ENCODE peak calls at places on chromosomes 3 and 15, in six cellular contexts. A is neural progenitor cell; N is naive thymus-derived CD8-positive, alpha-beta T cell; U is SW480; B is activated T-helper 1 cell treated with Interleukin-2 at 50 U/mL for 16 hours; T is stimulated activated naive CD4-positive, alpha-beta T cell. C is an unnamed sample.

GRCh38 chr15:89098281-89098680 is 10.0 kb downstream of the ABHD2 start:
- DNase-seq in A (no peak), T (no peak), N (no peak), U (no peak), B (no peak), C (no peak)

GRCh38 chr3:49805367-49805782 is 2.3 kb downstream of the INKA1 start:
- DNase-seq in A (no peak), N (no peak), B (no peak), U (no peak), T (no peak), C (no peak)

GRCh38 chr15:63135804-63136203 is 14.1 kb downstream of the LACTB start:
- DNase-seq in B (no peak), A (no peak), T (no peak), N (no peak), U (no peak), C (no peak)

GRCh38 chr15:28955160-28955502 is 69.4 kb downstream of the APBA2 start:
- DNase-seq in B (no peak), A (peak), N (no peak), U (no peak), T (no peak), C (no peak)

GRCh38 chr15:31297221-31297879 is 29.3 kb upstream of the KLF13 start:
- DNase-seq in A (no peak), B (no peak), N (no peak), T (no peak), U (no peak), C (no peak)

GRCh38 chr3:23537006-23537620 is 268.6 kb upstream of the UBE2E1 start:
- DNase-seq in T (no peak), A (peak), U (no peak), B (no peak), N (no peak), C (no peak)

GRCh38 chr3:45491344-45491743 is 103.0 kb downstream of the LARS2 start:
- DNase-seq in B (no peak), T (no peak), N (no peak), U (no peak), A (no peak), C (no peak)

GRCh38 chr3:126900859-126901540 is 81.9 kb upstream of the PLXNA1 start:
- DNase-seq in U (no peak), B (no peak), T (no peak), N (no peak), A (no peak), C (no peak)

GRCh38 chr3:81005992-81006391 is 755.5 kb downstream of the GBE1 start:
- DNase-seq in N (no peak), T (no peak), A (no peak), U (no peak), B (no peak), C (no peak)

GRCh38 chr15:78046796-78047341 is 30.6 kb downstream of the TBC1D2B start:
- DNase-seq in N (no peak), A (no peak), U (no peak), T (no peak), B (no peak), C (no peak)

GRCh38 chr15:89486726-89487050 is 9.7 kb downstream of the RHCG start:
- DNase-seq in B (no peak), N (peak), U (peak), T (no peak), A (peak), C (no peak)

GRCh38 chr15:64877435-64877834 is 34.3 kb upstream of the ANKDD1A start:
- DNase-seq in A (no peak), B (no peak), N (no peak), T (no peak), U (no peak), C (no peak)

GRCh38 chr3:134757549-134758069 is 37.5 kb upstream of the EPHB1 start:
- DNase-seq in U (no peak), N (no peak), T (no peak), B (no peak), A (no peak), C (no peak)

GRCh38 chr3:64157150-64158035 is 67.9 kb downstream of the PRICKLE2 start:
- DNase-seq in N (no peak), B (no peak), U (no peak), A (no peak), T (no peak), C (no peak)

GRCh38 chr3:172159962-172160538 is 120.7 kb downstream of the FNDC3B start:
- DNase-seq in U (no peak), N (no peak), T (no peak), B (no peak), A (peak), C (no peak)

GRCh38 chr3:39934696-39935095 is 125.3 kb downstream of the MYRIP start:
- DNase-seq in T (no peak), U (no peak), N (no peak), B (no peak), A (no peak), C (no peak)

GRCh38 chr15:75902129-75902557 is 1.5 kb upstream of the FBXO22 start:
- DNase-seq in N (no peak), U (no peak), T (no peak), A (peak), B (no peak), C (no peak)

GRCh38 chr3:138898301-138898700 is 48.6 kb downstream of the FOXL2 start:
- DNase-seq in T (no peak), U (no peak), B (no peak), N (no peak), A (no peak), C (no peak)

GRCh38 chr15:35439291-35439690 is 106.7 kb downstream of the DPH6 start:
- DNase-seq in A (no peak), U (no peak), N (no peak), B (no peak), T (no peak), C (no peak)

GRCh38 chr15:40367673-40368611 is 9.9 kb downstream of the DISP2 start:
- DNase-seq in A (peak), N (peak), B (peak), T (peak), U (no peak), C (peak)

GRCh38 chr3:36992806-36993325 is at the start of gene EPM2AIP1:
- DNase-seq in B (peak), T (no peak), A (peak), U (peak), N (no peak), C (no peak)

GRCh38 chr15:27234593-27234992 is 263.6 kb downstream of the GABRG3 start:
- DNase-seq in B (no peak), A (no peak), T (no peak), N (no peak), U (no peak), C (no peak)

GRCh38 chr15:98536976-98537375 is 111.4 kb upstream of the IGF1R start:
- DNase-seq in A (no peak), U (no peak), B (no peak), N (no peak), T (no peak), C (no peak)

C was measured in stimulated activated effector memory CD8-positive, alpha-beta T cell treated with anti-CD3 and anti-CD28 coated beads, Interleukin-12 subunit alpha, Interleukin-12 subunit beta, amount 100 ng/mL, for 72 hours.